ENCODE peak calls at places on chromosome 17, in six cellular contexts. K is NCI-H1105, L is HCT116, B is psoas muscle, S is spleen, D is GM23338. F is an unnamed sample.

GRCh38 chr17:65594585-65594940 is 33.1 kb upstream of the AXIN2 start:
- DNase-seq in K (no peak), L (no peak), B (no peak), S (no peak), D (no peak), F (no peak)

GRCh38 chr17:75919611-75920010 is 14.9 kb upstream of the MRPL38 start:
- DNase-seq in K (no peak), L (no peak), B (no peak), S (no peak), D (no peak), F (no peak)

GRCh38 chr17:67392111-67392510 is 15.0 kb downstream of the PITPNC1 start:
- DNase-seq in K (no peak), L (no peak), B (no peak), S (no peak), D (no peak), F (no peak)

GRCh38 chr17:81431545-81432482 is 36.6 kb downstream of the BAHCC1 start:
- DNase-seq in K (no peak), L (no peak), B (no peak), S (no peak), D (no peak), F (no peak)

GRCh38 chr17:17818088-17818526 is 18.7 kb downstream of the SREBF1 start:
- DNase-seq in K (no peak), L (no peak), B (no peak), S (no peak), D (peak), F (no peak)

GRCh38 chr17:42898147-42898807 is 2.3 kb upstream of the G6PC1 start:
- DNase-seq in K (no peak), L (no peak), B (no peak), S (no peak), D (no peak), F (no peak)

GRCh38 chr17:81930142-81931125 is 2.9 kb upstream of the MAFG start:
- DNase-seq in K (no peak), L (no peak), B (peak), S (no peak), D (no peak), F (peak)

GRCh38 chr17:82835766-82836512 is 3.9 kb downstream of the ZNF750 start:
- DNase-seq in K (peak), L (no peak), B (no peak), S (peak), D (peak), F (peak)

GRCh38 chr17:21301593-21302550 is 17.4 kb downstream of the MAP2K3 start:
- DNase-seq in K (no peak), L (no peak), B (peak), S (peak), D (no peak), F (peak)

GRCh38 chr17:51147641-51148040 is 5.7 kb upstream of the NME1 start:
- DNase-seq in K (no peak), L (no peak), B (no peak), S (no peak), D (no peak), F (no peak)

GRCh38 chr17:17041018-17041521 is 1.2 kb upstream of the MPRIP start:
- DNase-seq in K (no peak), L (no peak), B (peak), S (peak), D (no peak), F (peak)

GRCh38 chr17:78421534-78422266 is 43.3 kb downstream of the PGS1 start:
- DNase-seq in K (peak), L (peak), B (peak), S (peak), D (peak), F (peak)

GRCh38 chr17:48378238-48378637 is 51.8 kb downstream of the SKAP1 start:
- DNase-seq in K (no peak), L (no peak), B (no peak), S (no peak), D (no peak), F (no peak)

GRCh38 chr17:62724398-62725146 is 83.5 kb downstream of the MARCHF10 start:
- DNase-seq in K (no peak), L (no peak), B (no peak), S (peak), D (no peak), F (no peak)

GRCh38 chr17:42459983-42460300 is 1.3 kb downstream of the ATP6V0A1 start:
- DNase-seq in K (no peak), L (no peak), B (no peak), S (no peak), D (no peak), F (no peak)

GRCh38 chr17:51371732-51372151 is 111.4 kb downstream of the UTP18 start:
- DNase-seq in K (no peak), L (peak), B (no peak), S (no peak), D (peak), F (no peak)

GRCh38 chr17:37562016-37562745 is 47.0 kb downstream of the SYNRG start:
- DNase-seq in K (no peak), L (no peak), B (no peak), S (no peak), D (peak), F (no peak)

GRCh38 chr17:17029938-17030337 is 12.3 kb upstream of the MPRIP start:
- DNase-seq in K (no peak), L (no peak), B (no peak), S (no peak), D (no peak), F (no peak)

GRCh38 chr17:27579304-27579703 is 51.7 kb upstream of the LGALS9 start:
- DNase-seq in K (no peak), L (no peak), B (no peak), S (no peak), D (no peak), F (no peak)

GRCh38 chr17:60729854-60730253 is 52.2 kb downstream of the BCAS3 start:
- DNase-seq in K (no peak), L (no peak), B (no peak), S (no peak), D (no peak), F (no peak)

GRCh38 chr17:751269-752001 is 629 bp downstream of the GEMIN4 start:
- DNase-seq in K (no peak), L (no peak), B (peak), S (no peak), D (peak), F (peak)

GRCh38 chr17:27533874-27534815 is 77.9 kb downstream of the KSR1 start:
- DNase-seq in K (no peak), L (no peak), B (no peak), S (peak), D (peak), F (no peak)

GRCh38 chr17:2954898-2955445 is 108.4 kb downstream of the OR1D5 start:
- DNase-seq in K (no peak), L (peak), B (no peak), S (no peak), D (no peak), F (no peak)

GRCh38 chr17:58960068-58960467 is 146.6 kb downstream of the TRIM37 start:
- DNase-seq in K (no peak), L (peak), B (no peak), S (no peak), D (peak), F (no peak)

GRCh38 chr17:61117983-61118382 is 281.7 kb upstream of the TBX2 start:
- DNase-seq in K (no peak), L (no peak), B (no peak), S (no peak), D (peak), F (no peak)

GRCh38 chr17:17354560-17355357 is 51.6 kb downstream of the NT5M start:
- DNase-seq in K (peak), L (peak), B (peak), S (peak), D (peak), F (no peak)

F was measured in kidney.